ENCODE peak calls at places on chromosomes 5 and 9, in six cellular contexts. L is retina; C is Ammon's horn; T is activated CD4-positive, alpha-beta T cell treated with anti-CD3 and anti-CD28 coated beads, Interleukin-2, amount 50 U/mL, for 48 hours; P is prostate gland; Q is lower leg skin. K is an unnamed sample.

GRCh38 chr5:87113848-87114247 is 153.8 kb upstream of the RASA1 start:
- DNase-seq in L (no peak), C (no peak), T (no peak), P (no peak), Q (no peak), K (no peak)

GRCh38 chr5:82244854-82245635 is 33.1 kb downstream of the RPS23 start:
- DNase-seq in L (no peak), C (peak), T (no peak), P (no peak), Q (no peak), K (no peak)

GRCh38 chr9:134386951-134387831 is 60.9 kb downstream of the RXRA start:
- DNase-seq in L (no peak), C (no peak), T (no peak), P (peak), Q (no peak), K (no peak)

GRCh38 chr5:91133183-91133582 is 249.9 kb downstream of the ARRDC3 start:
- DNase-seq in L (no peak), C (no peak), T (no peak), P (no peak), Q (no peak), K (no peak)

GRCh38 chr9:75892168-75892901 is 1.9 kb downstream of the PCSK5 start:
- DNase-seq in L (peak), C (peak), T (peak), P (peak), Q (no peak), K (peak)

GRCh38 chr9:18587988-18588387 is 114.0 kb downstream of the ADAMTSL1 start:
- DNase-seq in L (no peak), C (no peak), T (no peak), P (no peak), Q (no peak), K (no peak)

GRCh38 chr9:109791747-109792146 is 11.7 kb downstream of the PALM2AKAP2 start:
- DNase-seq in L (no peak), C (no peak), T (no peak), P (no peak), Q (no peak), K (no peak)

GRCh38 chr5:61969761-61970160 is 336.2 kb upstream of the KIF2A start:
- DNase-seq in L (no peak), C (no peak), T (no peak), P (no peak), Q (no peak), K (no peak)

GRCh38 chr9:35834260-35835215 is 5.5 kb downstream of the TMEM8B start:
- DNase-seq in L (no peak), C (no peak), T (no peak), P (no peak), Q (no peak), K (no peak)

GRCh38 chr5:179720222-179720621 is 12.4 kb upstream of the MAML1 start:
- DNase-seq in L (no peak), C (no peak), T (no peak), P (no peak), Q (no peak), K (no peak)

GRCh38 chr9:134643306-134643705 is 1.7 kb downstream of the COL5A1 start:
- DNase-seq in L (peak), C (no peak), T (no peak), P (no peak), Q (no peak), K (no peak)

GRCh38 chr5:72815580-72816296 is 723 bp upstream of the TNPO1 start:
- DNase-seq in L (no peak), C (no peak), T (no peak), P (no peak), Q (no peak), K (no peak)

GRCh38 chr9:82206490-82206889 is 217.9 kb downstream of the SPATA31D1 start:
- DNase-seq in L (no peak), C (no peak), T (no peak), P (no peak), Q (no peak), K (no peak)

GRCh38 chr9:126844085-126844484 is 16.4 kb upstream of the ZBTB34 start:
- DNase-seq in L (no peak), C (no peak), T (no peak), P (no peak), Q (no peak), K (no peak)

GRCh38 chr5:87400305-87400899 is 12.3 kb downstream of the CCNH start:
- DNase-seq in L (no peak), C (no peak), T (no peak), P (no peak), Q (no peak), K (no peak)

GRCh38 chr9:93096131-93096802 is at the start of gene CARD19:
- DNase-seq in L (peak), C (peak), T (peak), P (peak), Q (no peak), K (no peak)